ENCODE peak calls at places on chromosome 4, in six cellular contexts. S is RWPE2, A is ovary, H is GM23338, N is prostate gland, R is heart left ventricle. O is an unnamed sample.
A peak's percentile ranks its signal among the peaks of the same experiment; 100 is the strongest.

GRCh38 chr4:71550220-71551190 is 211.7 kb downstream of the SLC4A4 start:
- DNase-seq in S (no peak), A (no peak), H (peak; percentile 53), N (no peak), R (no peak), O (no peak)

GRCh38 chr4:90159193-90159592 is 32.0 kb downstream of the CCSER1 start:
- DNase-seq in S (no peak), A (no peak), H (no peak), N (no peak), R (no peak), O (peak; percentile 82)

GRCh38 chr4:74504212-74504611 is 59.3 kb downstream of the AREG start:
- DNase-seq in S (no peak), A (no peak), H (no peak), N (no peak), R (no peak), O (no peak)

GRCh38 chr4:16269742-16270522 is 43.7 kb upstream of the TAPT1 start:
- DNase-seq in S (peak; percentile 69), A (no peak), H (no peak), N (no peak), R (no peak), O (peak; percentile 98)

GRCh38 chr4:111449657-111450056 is 695.6 kb upstream of the FAM241A start:
- DNase-seq in S (no peak), A (no peak), H (no peak), N (no peak), R (no peak), O (peak; percentile 94)

GRCh38 chr4:1191621-1192020 is 19.2 kb upstream of the SPON2 start:
- DNase-seq in S (no peak), A (no peak), H (no peak), N (no peak), R (no peak), O (no peak)

GRCh38 chr4:184750926-184751584 is 17.2 kb upstream of the CENPU start:
- DNase-seq in S (no peak), A (no peak), H (peak; percentile 17), N (no peak), R (no peak), O (no peak)

GRCh38 chr4:150799207-150799606 is 215.9 kb downstream of the LRBA start:
- DNase-seq in S (no peak), A (no peak), H (peak; percentile 33), N (no peak), R (no peak), O (no peak)

GRCh38 chr4:155543126-155543765 is 123.4 kb upstream of the GUCY1A1 start:
- DNase-seq in S (no peak), A (no peak), H (no peak), N (no peak), R (no peak), O (peak; percentile 68)

GRCh38 chr4:80202190-80202711 is 4.9 kb downstream of the PRDM8 start:
- DNase-seq in S (peak; percentile 74), A (peak; percentile 90), H (peak; percentile 81), N (peak; percentile 77), R (peak; percentile 94), O (peak; percentile 64)

GRCh38 chr4:107037188-107037587 is 1.1 kb upstream of the DKK2 start:
- DNase-seq in S (no peak), A (peak; percentile 40), H (peak; percentile 79), N (peak; percentile 4), R (peak; percentile 59), O (peak; percentile 25)

GRCh38 chr4:56750231-56750630 is 69.1 kb upstream of the HOPX start:
- DNase-seq in S (no peak), A (no peak), H (no peak), N (no peak), R (no peak), O (no peak)

GRCh38 chr4:21569638-21570037 is 378.9 kb downstream of the KCNIP4 start:
- DNase-seq in S (no peak), A (no peak), H (peak; percentile 45), N (no peak), R (no peak), O (no peak)

GRCh38 chr4:84286048-84286447 is 213.0 kb downstream of the NKX6-1 start:
- DNase-seq in S (no peak), A (no peak), H (peak; percentile 49), N (no peak), R (no peak), O (no peak)

GRCh38 chr4:152773322-152773721 is 6.2 kb downstream of the TIGD4 start:
- DNase-seq in S (no peak), A (no peak), H (no peak), N (no peak), R (no peak), O (no peak)

GRCh38 chr4:131644619-131645018 is 1504.5 kb upstream of the PCDH10 start:
- DNase-seq in S (no peak), A (no peak), H (peak; percentile 79), N (no peak), R (no peak), O (peak; percentile 50)

GRCh38 chr4:18020145-18020670 is 1.3 kb downstream of the LCORL start:
- DNase-seq in S (no peak), A (peak; percentile 31), H (peak; percentile 25), N (peak; percentile 10), R (no peak), O (peak; percentile 9)

GRCh38 chr4:26076000-26076587 is 162.1 kb downstream of the SMIM20 start:
- DNase-seq in S (no peak), A (no peak), H (no peak), N (no peak), R (no peak), O (peak; percentile 70)

GRCh38 chr4:25142468-25142867 is 17.8 kb downstream of the SEPSECS start:
- DNase-seq in S (no peak), A (no peak), H (no peak), N (no peak), R (no peak), O (no peak)

GRCh38 chr4:77695769-77696168 is 90.1 kb downstream of the CXCL13 start:
- DNase-seq in S (no peak), A (no peak), H (no peak), N (no peak), R (no peak), O (peak; percentile 84)

GRCh38 chr4:155854597-155855226 is 11.4 kb downstream of the ASIC5 start:
- DNase-seq in S (no peak), A (no peak), H (no peak), N (no peak), R (no peak), O (no peak)

GRCh38 chr4:100190643-100191600 is 654 bp upstream of the DDIT4L start:
- DNase-seq in S (no peak), A (peak; percentile 17), H (peak; percentile 49), N (no peak), R (no peak), O (no peak)

GRCh38 chr4:244471-244870 is 60.8 kb downstream of the ZNF732 start:
- DNase-seq in S (no peak), A (no peak), H (peak; percentile 84), N (no peak), R (no peak), O (no peak)

GRCh38 chr4:6937201-6937600 is 27.6 kb downstream of the TBC1D14 start:
- DNase-seq in S (no peak), A (no peak), H (no peak), N (no peak), R (no peak), O (no peak)

GRCh38 chr4:6937748-6938147 is 28.1 kb downstream of the TBC1D14 start:
- DNase-seq in S (no peak), A (no peak), H (no peak), N (no peak), R (no peak), O (no peak)

GRCh38 chr4:6938758-6939201 is 29.2 kb downstream of the TBC1D14 start:
- DNase-seq in S (no peak), A (no peak), H (no peak), N (no peak), R (peak; percentile 73), O (no peak)

GRCh38 chr4:6939761-6940743 is 30.4 kb downstream of the TBC1D14 start:
- DNase-seq in S (no peak), A (no peak), H (no peak), N (no peak), R (peak; percentile 47), O (no peak)

GRCh38 chr4:6938237-6938636 is 28.6 kb downstream of the TBC1D14 start:
- DNase-seq in S (no peak), A (no peak), H (no peak), N (no peak), R (peak; percentile 82), O (no peak)
- H3K4me1 ChIP-seq in S (peaks cover 14% of the 10 kb centered on the region), A (peaks cover 9% of the 10 kb centered on the region), H (peaks cover 19% of the 10 kb centered on the region), N (peaks cover 7% of the 10 kb centered on the region), R (peaks cover 37% of the 10 kb centered on the region), O (peaks cover 15% of the 10 kb centered on the region)

DNA sequence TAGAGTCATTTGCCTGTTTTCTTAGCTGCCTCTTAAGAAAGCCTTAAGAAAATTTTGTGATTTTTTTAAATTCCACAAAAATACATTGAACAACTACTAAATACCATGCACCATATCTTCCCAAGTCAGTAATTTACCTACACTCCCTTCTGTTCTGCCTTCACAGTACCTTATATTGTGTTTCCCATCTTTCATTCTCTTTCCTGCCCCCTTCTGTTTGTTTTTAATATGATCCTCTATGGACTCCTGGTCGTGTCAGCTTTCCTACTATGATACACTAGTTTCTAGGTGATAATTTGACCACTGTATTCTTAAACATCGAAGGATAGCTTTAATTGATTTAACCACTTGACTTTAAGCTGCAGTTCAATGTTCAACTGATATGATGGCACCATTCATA is 297.7 kb upstream of the HAND2 start:
- DNase-seq in S (no peak), A (no peak), H (peak; percentile 35), N (no peak), R (no peak), O (no peak)
- TF ChIP-seq CTCF in S (no peak), A (no peak), H (peak; percentile 31), N (no peak), R (no peak), O (no peak)

DNA sequence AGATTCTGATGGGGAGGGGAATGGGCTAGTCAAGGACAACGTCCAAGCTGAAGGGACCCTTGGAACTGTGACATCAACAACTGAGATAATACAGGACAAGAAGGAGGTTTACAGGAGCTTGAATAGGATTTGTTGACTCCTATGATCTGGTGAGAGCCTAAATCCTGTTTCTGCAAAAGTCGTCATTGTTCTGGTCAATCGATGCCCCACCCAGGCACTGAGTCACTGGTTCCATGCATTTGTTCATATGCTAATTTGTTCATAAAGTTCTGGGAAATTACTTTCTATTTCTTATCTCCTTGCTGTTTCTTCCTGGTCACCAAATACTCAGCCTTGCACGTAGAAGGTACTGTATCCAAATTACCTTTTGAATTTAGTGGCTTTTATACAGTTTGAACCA is 15.3 kb upstream of the PDGFRA start:
- DNase-seq in S (no peak), A (no peak), H (no peak), N (no peak), R (no peak), O (no peak)
- H3K27me3 ChIP-seq in S (no peaks in the 10 kb centered on the region), A (no peaks in the 10 kb centered on the region), H (peaks cover 23% of the 10 kb centered on the region), N (no peaks in the 10 kb centered on the region), R (no peaks in the 10 kb centered on the region), O (peaks cover 9% of the 10 kb centered on the region)

GRCh38 chr4:145774473-145774872 is 94.5 kb downstream of the C4orf51 start:
- DNase-seq in S (no peak), A (no peak), H (no peak), N (no peak), R (no peak), O (no peak)

GRCh38 chr4:145775406-145775805 is 95.5 kb downstream of the C4orf51 start:
- DNase-seq in S (no peak), A (no peak), H (peak; percentile 22), N (no peak), R (no peak), O (no peak)

GRCh38 chr4:145776208-145776607 is 96.3 kb downstream of the C4orf51 start:
- DNase-seq in S (no peak), A (no peak), H (no peak), N (no peak), R (no peak), O (no peak)

GRCh38 chr4:145772347-145772746 is 92.4 kb downstream of the C4orf51 start:
- DNase-seq in S (no peak), A (no peak), H (no peak), N (no peak), R (no peak), O (no peak)

GRCh38 chr4:145773581-145774234 is 93.8 kb downstream of the C4orf51 start:
- DNase-seq in S (no peak), A (no peak), H (no peak), N (peak; percentile 39), R (no peak), O (no peak)
- H3K4me1 ChIP-seq in S (no peaks in the 10 kb centered on the region), A (no peaks in the 10 kb centered on the region), H (no peaks in the 10 kb centered on the region), N (no peaks in the 10 kb centered on the region), R (no peaks in the 10 kb centered on the region), O (no peaks in the 10 kb centered on the region)